ENCODE peak calls at places on chromosomes 4 and X, in eight cellular contexts. U, O, C, A, P, D, K and Z are unnamed samples.

GRCh38 chr4:163762756-163763155 is 268.3 kb downstream of the TMA16 start:
- DNase-seq in D (no peak), O (no peak), P (no peak), A (no peak), C (no peak), K (no peak), U (no peak), Z (no peak)

GRCh38 chr4:124212835-124213640 is 499.5 kb downstream of the ANKRD50 start:
- DNase-seq in A (peak; percentile 16), P (no peak), K (no peak), U (no peak), O (no peak), D (no peak), C (no peak), Z (no peak)

GRCh38 chr4:110475881-110476818 is at the start of gene ENPEP:
- DNase-seq in C (no peak), D (peak; percentile 46), P (no peak), A (peak; percentile 49), O (no peak), K (no peak), U (no peak), Z (peak; percentile 85)

GRCh38 chrX:71174795-71175194 is 30.2 kb downstream of the NLGN3 start:
- DNase-seq in C (no peak), P (no peak), D (no peak), U (no peak), O (no peak), A (no peak), K (no peak), Z (no peak)

GRCh38 chr4:179596621-179597020 is 2154.4 kb upstream of the AGA start:
- DNase-seq in O (no peak), C (no peak), P (no peak), K (no peak), A (no peak), D (no peak), U (no peak), Z (no peak)

GRCh38 chrX:119062750-119063374 is 9.9 kb upstream of the CT47C1 start:
- DNase-seq in A (no peak), O (no peak), D (no peak), K (no peak), U (no peak), P (peak; percentile 5), C (no peak), Z (no peak)

GRCh38 chr4:128709268-128709667 is 100.2 kb upstream of the JADE1 start:
- DNase-seq in P (no peak), C (no peak), A (no peak), U (no peak), K (no peak), O (no peak), D (no peak), Z (no peak)

GRCh38 chrX:30309139-30309571 is at the start of gene NR0B1:
- DNase-seq in O (no peak), C (no peak), P (peak; percentile 2), D (no peak), K (peak; percentile 79), A (no peak), U (no peak), Z (no peak)

GRCh38 chr4:3207531-3208037 is 41.4 kb upstream of the MSANTD1 start:
- DNase-seq in O (no peak), A (no peak), P (no peak), D (no peak), U (no peak), C (no peak), K (no peak), Z (no peak)

GRCh38 chr4:158624889-158625478 is 46.7 kb downstream of the C4orf46 start:
- DNase-seq in P (peak; percentile 29), C (no peak), A (no peak), U (no peak), K (peak; percentile 70), D (no peak), O (no peak), Z (peak; percentile 55)

GRCh38 chrX:107775000-107775733 is 420 bp downstream of the TSC22D3 start:
- DNase-seq in U (no peak), D (no peak), O (no peak), K (no peak), A (no peak), P (no peak), C (no peak), Z (peak; percentile 3)

GRCh38 chr4:94472056-94472826 is 20.5 kb downstream of the PDLIM5 start:
- DNase-seq in D (no peak), U (no peak), O (no peak), P (no peak), K (no peak), C (no peak), A (no peak), Z (peak; percentile 30)

GRCh38 chr4:145920205-145920604 is 18.4 kb downstream of the ZNF827 start:
- DNase-seq in O (no peak), C (no peak), A (no peak), P (no peak), D (no peak), K (no peak), U (no peak), Z (no peak)

GRCh38 chr4:3407930-3408792 is 33.6 kb upstream of the HGFAC start:
- DNase-seq in A (no peak), P (no peak), U (no peak), O (no peak), C (no peak), K (no peak), D (no peak), Z (no peak)

DNA sequence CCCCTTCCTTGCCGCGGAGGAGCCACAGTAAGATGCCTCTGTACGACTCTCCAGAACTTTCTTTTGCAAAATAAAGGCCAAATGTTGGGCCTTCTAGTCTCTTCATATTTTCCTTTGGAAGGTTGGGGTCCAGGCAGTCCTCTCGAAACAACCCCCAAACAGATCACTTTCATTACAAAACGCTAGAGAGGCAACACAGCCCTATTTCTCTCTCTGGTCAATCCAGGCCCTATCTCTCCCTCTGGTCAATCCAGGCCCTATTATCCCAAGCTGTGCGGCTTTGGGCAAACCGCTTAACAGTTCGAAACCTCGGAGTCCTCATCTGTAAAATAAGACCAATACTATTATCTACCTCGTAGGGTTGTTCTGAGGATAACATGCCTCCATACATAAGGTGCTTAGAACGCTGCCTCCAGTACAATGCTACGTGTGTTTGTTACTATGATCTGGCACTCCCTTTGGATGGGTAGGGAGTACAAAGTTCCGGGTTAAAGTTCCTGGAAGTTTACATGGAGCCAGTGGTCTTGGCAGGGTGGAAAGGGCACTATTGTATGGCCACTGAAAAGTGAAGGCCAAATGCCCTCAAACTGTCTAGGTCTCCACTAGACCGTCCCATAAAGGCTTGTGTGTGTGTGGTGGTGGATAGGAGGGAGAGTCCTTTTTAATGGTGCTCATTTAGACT is 75.4 kb upstream of the BCOR start:
- DNase-seq in O (no peak), D (no peak), P (no peak), K (no peak), A (no peak), U (no peak), C (no peak), Z (peak; percentile 75)
- H3K9me3 ChIP-seq in O (no peaks in the 10 kb centered on the region), D (no peaks in the 10 kb centered on the region), P (peaks cover 2% of the 10 kb centered on the region), K (no peaks in the 10 kb centered on the region), A (no peaks in the 10 kb centered on the region), U (no peaks in the 10 kb centered on the region), C (no peaks in the 10 kb centered on the region), Z (no peaks in the 10 kb centered on the region)

DNA sequence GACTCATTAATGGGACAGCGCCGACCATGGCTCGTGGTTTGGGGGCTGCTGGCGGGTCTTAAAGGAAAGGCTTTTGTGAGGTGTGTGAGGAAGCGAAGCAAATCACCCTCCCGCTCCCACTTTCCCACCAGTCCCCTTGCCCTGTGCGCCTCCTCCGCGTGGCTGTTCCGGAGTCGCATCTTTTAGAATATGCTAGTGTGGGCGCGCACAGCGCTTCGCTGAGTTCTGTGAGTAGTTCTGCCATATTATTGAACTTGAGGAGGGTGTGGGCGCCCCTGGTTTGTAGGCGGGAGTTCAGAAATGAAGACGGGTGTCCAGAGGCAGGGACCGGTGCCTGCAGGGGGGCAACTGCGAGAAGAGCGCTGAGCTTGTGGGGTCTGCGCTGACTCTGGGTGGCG is 49.1 kb downstream of the ZNF141 start:
- DNase-seq in O (no peak), D (no peak), C (no peak), U (no peak), K (no peak), A (no peak), P (no peak), Z (no peak)
- H3K9me3 ChIP-seq in O (peaks cover 98% of the 10 kb centered on the region), D (peaks cover 100% of the 10 kb centered on the region), C (peaks cover 94% of the 10 kb centered on the region), U (peaks cover 46% of the 10 kb centered on the region), K (peaks cover 10% of the 10 kb centered on the region), A (peaks cover 17% of the 10 kb centered on the region), P (peaks cover 32% of the 10 kb centered on the region), Z (peaks cover 3% of the 10 kb centered on the region)

GRCh38 chr4:25223770-25224375 is 10.0 kb upstream of the PI4K2B start:
- DNase-seq in K (peak; percentile 61), C (no peak), O (no peak), D (no peak), U (no peak), A (no peak), P (peak; percentile 47), Z (no peak)
- H3K9me3 ChIP-seq in K (peaks cover 40% of the 10 kb centered on the region), C (peaks cover 78% of the 10 kb centered on the region), O (peaks cover 38% of the 10 kb centered on the region), D (peaks cover 70% of the 10 kb centered on the region), U (peaks cover 29% of the 10 kb centered on the region), A (no peaks in the 10 kb centered on the region), P (peaks cover 24% of the 10 kb centered on the region), Z (peaks cover 3% of the 10 kb centered on the region)

DNA sequence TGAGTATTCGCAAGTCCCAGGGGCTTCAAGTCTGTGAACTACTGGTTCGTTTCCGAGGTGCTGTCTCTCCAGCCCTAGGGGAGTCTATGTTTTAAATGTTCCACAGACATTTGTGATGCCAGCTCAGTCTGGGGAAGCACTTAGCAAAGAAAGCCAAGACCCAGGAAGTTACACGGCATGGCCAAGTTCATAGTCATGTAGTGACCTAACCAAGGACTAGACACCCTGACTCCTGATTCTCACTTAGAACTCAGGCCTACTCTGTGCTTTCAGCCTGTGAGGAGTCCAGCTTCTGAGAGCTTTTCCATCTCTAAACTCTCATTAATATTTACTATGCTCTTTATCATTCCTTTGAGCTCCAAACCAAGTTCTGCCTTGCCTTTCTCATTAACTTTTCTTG is 105.3 kb upstream of the FAM9C start:
- DNase-seq in U (no peak), C (no peak), P (no peak), K (no peak), A (no peak), D (no peak), O (no peak), Z (no peak)
- H3K9me3 ChIP-seq in U (no peaks in the 10 kb centered on the region), C (peaks cover 5% of the 10 kb centered on the region), P (peaks cover 19% of the 10 kb centered on the region), K (peaks cover 14% of the 10 kb centered on the region), A (no peaks in the 10 kb centered on the region), D (peaks cover 7% of the 10 kb centered on the region), O (peaks cover 18% of the 10 kb centered on the region), Z (no peaks in the 10 kb centered on the region)